ENCODE peak calls at places on chromosomes 2 and 18, in ten cellular contexts. One of them, this sample, is unnamed.

GRCh38 chr2:138321458-138321857 is 180.1 kb upstream of the SPOPL start:
- DNase-seq in memory B cell: no peak
- DNase-seq in T-cell: no peak
- DNase-seq in RPMI8226: no peak
- DNase-seq in iris pigment epithelial cell: no peak
- DNase-seq in natural killer cell: no peak
- DNase-seq in NCI-H1417: peak
- DNase-seq in fibroblast of the aortic adventitia: no peak
- DNase-seq in T1000: no peak
- DNase-seq in activated naive CD8-positive, alpha-beta T cell treated with anti-CD3 and anti-CD28 coated beads for 36 hours: no peak
- DNase-seq in this sample: no peak

GRCh38 chr2:13414907-13415306 is 698.2 kb downstream of the TRIB2 start:
- DNase-seq in memory B cell: no peak
- DNase-seq in T-cell: no peak
- DNase-seq in RPMI8226: no peak
- DNase-seq in iris pigment epithelial cell: no peak
- DNase-seq in natural killer cell: no peak
- DNase-seq in NCI-H1417: peak
- DNase-seq in fibroblast of the aortic adventitia: no peak
- DNase-seq in T1000: no peak
- DNase-seq in activated naive CD8-positive, alpha-beta T cell treated with anti-CD3 and anti-CD28 coated beads for 36 hours: no peak
- DNase-seq in this sample: no peak

GRCh38 chr18:11387880-11388279 is 221.5 kb upstream of the SLC35G4 start:
- DNase-seq in memory B cell: no peak
- DNase-seq in T-cell: no peak
- DNase-seq in RPMI8226: peak
- DNase-seq in iris pigment epithelial cell: peak
- DNase-seq in natural killer cell: no peak
- DNase-seq in NCI-H1417: peak
- DNase-seq in fibroblast of the aortic adventitia: peak
- DNase-seq in T1000: no peak
- DNase-seq in activated naive CD8-positive, alpha-beta T cell treated with anti-CD3 and anti-CD28 coated beads for 36 hours: peak
- DNase-seq in this sample: peak

GRCh38 chr2:72841462-72842125 is 15.8 kb upstream of the EXOC6B start:
- DNase-seq in memory B cell: no peak
- DNase-seq in T-cell: no peak
- DNase-seq in RPMI8226: no peak
- DNase-seq in iris pigment epithelial cell: no peak
- DNase-seq in natural killer cell: no peak
- DNase-seq in NCI-H1417: peak
- DNase-seq in fibroblast of the aortic adventitia: no peak
- DNase-seq in T1000: no peak
- DNase-seq in activated naive CD8-positive, alpha-beta T cell treated with anti-CD3 and anti-CD28 coated beads for 36 hours: no peak
- DNase-seq in this sample: no peak

GRCh38 chr2:149598014-149598395 is 10.4 kb upstream of the MMADHC start:
- DNase-seq in memory B cell: no peak
- DNase-seq in T-cell: no peak
- DNase-seq in RPMI8226: no peak
- DNase-seq in iris pigment epithelial cell: no peak
- DNase-seq in natural killer cell: no peak
- DNase-seq in NCI-H1417: no peak
- DNase-seq in fibroblast of the aortic adventitia: no peak
- DNase-seq in T1000: no peak
- DNase-seq in activated naive CD8-positive, alpha-beta T cell treated with anti-CD3 and anti-CD28 coated beads for 36 hours: no peak
- DNase-seq in this sample: peak

GRCh38 chr2:197786010-197786877 is 1.1 kb upstream of the BOLL start:
- DNase-seq in memory B cell: peak
- DNase-seq in T-cell: peak
- DNase-seq in RPMI8226: peak
- DNase-seq in iris pigment epithelial cell: no peak
- DNase-seq in natural killer cell: peak
- DNase-seq in NCI-H1417: no peak
- DNase-seq in fibroblast of the aortic adventitia: no peak
- DNase-seq in T1000: no peak
- DNase-seq in activated naive CD8-positive, alpha-beta T cell treated with anti-CD3 and anti-CD28 coated beads for 36 hours: peak
- DNase-seq in this sample: no peak

GRCh38 chr2:3523551-3524041 is 4.3 kb upstream of the ADI1 start:
- DNase-seq in memory B cell: no peak
- DNase-seq in T-cell: no peak
- DNase-seq in RPMI8226: no peak
- DNase-seq in iris pigment epithelial cell: peak
- DNase-seq in natural killer cell: no peak
- DNase-seq in NCI-H1417: no peak
- DNase-seq in fibroblast of the aortic adventitia: peak
- DNase-seq in T1000: no peak
- DNase-seq in activated naive CD8-positive, alpha-beta T cell treated with anti-CD3 and anti-CD28 coated beads for 36 hours: no peak
- DNase-seq in this sample: peak

GRCh38 chr2:148926291-148926961 is 51.4 kb downstream of the KIF5C start:
- DNase-seq in memory B cell: peak
- DNase-seq in T-cell: peak
- DNase-seq in RPMI8226: peak
- DNase-seq in iris pigment epithelial cell: peak
- DNase-seq in natural killer cell: peak
- DNase-seq in NCI-H1417: no peak
- DNase-seq in fibroblast of the aortic adventitia: peak
- DNase-seq in T1000: no peak
- DNase-seq in activated naive CD8-positive, alpha-beta T cell treated with anti-CD3 and anti-CD28 coated beads for 36 hours: peak
- DNase-seq in this sample: peak

GRCh38 chr2:44926957-44927356 is 14.5 kb upstream of the SIX3 start:
- DNase-seq in memory B cell: no peak
- DNase-seq in T-cell: no peak
- DNase-seq in RPMI8226: no peak
- DNase-seq in iris pigment epithelial cell: no peak
- DNase-seq in natural killer cell: no peak
- DNase-seq in NCI-H1417: no peak
- DNase-seq in fibroblast of the aortic adventitia: no peak
- DNase-seq in T1000: no peak
- DNase-seq in activated naive CD8-positive, alpha-beta T cell treated with anti-CD3 and anti-CD28 coated beads for 36 hours: no peak
- DNase-seq in this sample: no peak

GRCh38 chr2:225004531-225004930 is 37.7 kb downstream of the DOCK10 start:
- DNase-seq in memory B cell: no peak
- DNase-seq in T-cell: no peak
- DNase-seq in RPMI8226: no peak
- DNase-seq in iris pigment epithelial cell: peak
- DNase-seq in natural killer cell: no peak
- DNase-seq in NCI-H1417: peak
- DNase-seq in fibroblast of the aortic adventitia: peak
- DNase-seq in T1000: no peak
- DNase-seq in activated naive CD8-positive, alpha-beta T cell treated with anti-CD3 and anti-CD28 coated beads for 36 hours: no peak
- DNase-seq in this sample: peak

GRCh38 chr2:207930747-207931146 is 94.6 kb downstream of the PLEKHM3 start:
- DNase-seq in memory B cell: no peak
- DNase-seq in T-cell: no peak
- DNase-seq in RPMI8226: no peak
- DNase-seq in iris pigment epithelial cell: no peak
- DNase-seq in natural killer cell: no peak
- DNase-seq in NCI-H1417: peak
- DNase-seq in fibroblast of the aortic adventitia: no peak
- DNase-seq in T1000: no peak
- DNase-seq in activated naive CD8-positive, alpha-beta T cell treated with anti-CD3 and anti-CD28 coated beads for 36 hours: no peak
- DNase-seq in this sample: no peak

GRCh38 chr18:45050712-45051639 is 370.3 kb downstream of the SETBP1 start:
- DNase-seq in memory B cell: no peak
- DNase-seq in T-cell: no peak
- DNase-seq in RPMI8226: no peak
- DNase-seq in iris pigment epithelial cell: peak
- DNase-seq in natural killer cell: no peak
- DNase-seq in NCI-H1417: peak
- DNase-seq in fibroblast of the aortic adventitia: peak
- DNase-seq in T1000: no peak
- DNase-seq in activated naive CD8-positive, alpha-beta T cell treated with anti-CD3 and anti-CD28 coated beads for 36 hours: no peak
- DNase-seq in this sample: peak

GRCh38 chr2:54722641-54723299 is 692 bp upstream of the EML6 start:
- DNase-seq in memory B cell: no peak
- DNase-seq in T-cell: no peak
- DNase-seq in RPMI8226: peak
- DNase-seq in iris pigment epithelial cell: peak
- DNase-seq in natural killer cell: no peak
- DNase-seq in NCI-H1417: no peak
- DNase-seq in fibroblast of the aortic adventitia: peak
- DNase-seq in T1000: peak
- DNase-seq in activated naive CD8-positive, alpha-beta T cell treated with anti-CD3 and anti-CD28 coated beads for 36 hours: no peak
- DNase-seq in this sample: peak

GRCh38 chr2:238269741-238270140 is 18.7 kb downstream of the PER2 start:
- DNase-seq in memory B cell: no peak
- DNase-seq in T-cell: no peak
- DNase-seq in RPMI8226: no peak
- DNase-seq in iris pigment epithelial cell: no peak
- DNase-seq in natural killer cell: no peak
- DNase-seq in NCI-H1417: no peak
- DNase-seq in fibroblast of the aortic adventitia: no peak
- DNase-seq in T1000: no peak
- DNase-seq in activated naive CD8-positive, alpha-beta T cell treated with anti-CD3 and anti-CD28 coated beads for 36 hours: no peak
- DNase-seq in this sample: no peak

GRCh38 chr2:17813742-17814458 is 2.4 kb upstream of the MSGN1 start:
- DNase-seq in memory B cell: peak
- DNase-seq in T-cell: no peak
- DNase-seq in RPMI8226: no peak
- DNase-seq in iris pigment epithelial cell: no peak
- DNase-seq in natural killer cell: no peak
- DNase-seq in NCI-H1417: no peak
- DNase-seq in fibroblast of the aortic adventitia: peak
- DNase-seq in T1000: no peak
- DNase-seq in activated naive CD8-positive, alpha-beta T cell treated with anti-CD3 and anti-CD28 coated beads for 36 hours: no peak
- DNase-seq in this sample: peak

GRCh38 chr2:204012081-204012653 is 75.6 kb downstream of the ICOS start:
- DNase-seq in memory B cell: no peak
- DNase-seq in T-cell: no peak
- DNase-seq in RPMI8226: no peak
- DNase-seq in iris pigment epithelial cell: peak
- DNase-seq in natural killer cell: no peak
- DNase-seq in NCI-H1417: peak
- DNase-seq in fibroblast of the aortic adventitia: no peak
- DNase-seq in T1000: no peak
- DNase-seq in activated naive CD8-positive, alpha-beta T cell treated with anti-CD3 and anti-CD28 coated beads for 36 hours: no peak
- DNase-seq in this sample: no peak

GRCh38 chr2:191627518-191627917 is 50.4 kb upstream of the NABP1 start:
- DNase-seq in memory B cell: no peak
- DNase-seq in T-cell: no peak
- DNase-seq in RPMI8226: no peak
- DNase-seq in iris pigment epithelial cell: no peak
- DNase-seq in natural killer cell: no peak
- DNase-seq in NCI-H1417: no peak
- DNase-seq in fibroblast of the aortic adventitia: no peak
- DNase-seq in T1000: no peak
- DNase-seq in activated naive CD8-positive, alpha-beta T cell treated with anti-CD3 and anti-CD28 coated beads for 36 hours: no peak
- DNase-seq in this sample: no peak

GRCh38 chr2:124310671-124311070 is 285.6 kb downstream of the CNTNAP5 start:
- DNase-seq in memory B cell: no peak
- DNase-seq in T-cell: no peak
- DNase-seq in RPMI8226: no peak
- DNase-seq in iris pigment epithelial cell: no peak
- DNase-seq in natural killer cell: no peak
- DNase-seq in NCI-H1417: no peak
- DNase-seq in fibroblast of the aortic adventitia: no peak
- DNase-seq in T1000: no peak
- DNase-seq in activated naive CD8-positive, alpha-beta T cell treated with anti-CD3 and anti-CD28 coated beads for 36 hours: no peak
- DNase-seq in this sample: no peak

GRCh38 chr2:59967691-59968090 is 585.8 kb downstream of the BCL11A start:
- DNase-seq in memory B cell: no peak
- DNase-seq in T-cell: no peak
- DNase-seq in RPMI8226: no peak
- DNase-seq in iris pigment epithelial cell: no peak
- DNase-seq in natural killer cell: no peak
- DNase-seq in NCI-H1417: no peak
- DNase-seq in fibroblast of the aortic adventitia: no peak
- DNase-seq in T1000: no peak
- DNase-seq in activated naive CD8-positive, alpha-beta T cell treated with anti-CD3 and anti-CD28 coated beads for 36 hours: no peak
- DNase-seq in this sample: no peak

GRCh38 chr2:72150157-72150960 is 2.7 kb upstream of the CYP26B1 start:
- DNase-seq in memory B cell: peak
- DNase-seq in T-cell: peak
- DNase-seq in RPMI8226: peak
- DNase-seq in iris pigment epithelial cell: peak
- DNase-seq in natural killer cell: peak
- DNase-seq in NCI-H1417: peak
- DNase-seq in fibroblast of the aortic adventitia: peak
- DNase-seq in T1000: peak
- DNase-seq in activated naive CD8-positive, alpha-beta T cell treated with anti-CD3 and anti-CD28 coated beads for 36 hours: peak
- DNase-seq in this sample: peak

GRCh38 chr18:73556904-73557303 is 590.7 kb downstream of the FBXO15 start:
- DNase-seq in memory B cell: no peak
- DNase-seq in T-cell: no peak
- DNase-seq in RPMI8226: no peak
- DNase-seq in iris pigment epithelial cell: no peak
- DNase-seq in natural killer cell: no peak
- DNase-seq in NCI-H1417: no peak
- DNase-seq in fibroblast of the aortic adventitia: no peak
- DNase-seq in T1000: no peak
- DNase-seq in activated naive CD8-positive, alpha-beta T cell treated with anti-CD3 and anti-CD28 coated beads for 36 hours: no peak
- DNase-seq in this sample: no peak

GRCh38 chr18:27749189-27749588 is 427.7 kb downstream of the CDH2 start:
- DNase-seq in memory B cell: no peak
- DNase-seq in T-cell: no peak
- DNase-seq in RPMI8226: no peak
- DNase-seq in iris pigment epithelial cell: no peak
- DNase-seq in natural killer cell: no peak
- DNase-seq in NCI-H1417: no peak
- DNase-seq in fibroblast of the aortic adventitia: no peak
- DNase-seq in T1000: no peak
- DNase-seq in activated naive CD8-positive, alpha-beta T cell treated with anti-CD3 and anti-CD28 coated beads for 36 hours: no peak
- DNase-seq in this sample: no peak